ENCODE peak calls at places on chromosomes 12 and 14, in five cellular contexts. H is HuH-7; Z is epithelial cell of esophagus; Q is uterus; G is naive thymus-derived CD8-positive, alpha-beta T cell. J is an unnamed sample.

GRCh38 chr12:93302331-93303229 is 75.1 kb upstream of the NUDT4 start:
- DNase-seq in Q (peak), Z (no peak), H (no peak), G (no peak), J (no peak)

GRCh38 chr14:49971156-49972141 is 78.6 kb downstream of the ARF6 start:
- DNase-seq in G (peak), H (no peak), Q (no peak), Z (no peak), J (no peak)

GRCh38 chr12:74780458-74781241 is 243.0 kb downstream of the ATXN7L3B start:
- DNase-seq in G (no peak), Z (peak), Q (no peak), H (no peak), J (no peak)

GRCh38 chr14:88143817-88144216 is 138.9 kb downstream of the GPR65 start:
- DNase-seq in Q (no peak), Z (no peak), H (no peak), G (no peak), J (no peak)

GRCh38 chr14:97688626-97689336 is 891.6 kb downstream of the VRK1 start:
- DNase-seq in G (no peak), Z (no peak), H (no peak), Q (no peak), J (no peak)

GRCh38 chr12:58920956-58921861 is 905 bp upstream of the LRIG3 start:
- DNase-seq in Z (peak), Q (peak), H (peak), G (no peak), J (no peak)

GRCh38 chr12:104506691-104507401 is 50.1 kb downstream of the CHST11 start:
- DNase-seq in Z (no peak), G (no peak), H (no peak), Q (no peak), J (no peak)

GRCh38 chr12:31820832-31821231 is 92.0 kb upstream of the AMN1 start:
- DNase-seq in G (no peak), H (no peak), Q (no peak), Z (no peak), J (no peak)

GRCh38 chr14:95183532-95184412 is 26.4 kb upstream of the DICER1 start:
- DNase-seq in H (no peak), Z (no peak), Q (no peak), G (no peak), J (no peak)

GRCh38 chr14:96888593-96888992 is 91.4 kb downstream of the VRK1 start:
- DNase-seq in Q (no peak), Z (no peak), H (no peak), G (no peak), J (no peak)

GRCh38 chr12:5873341-5873919 is 71.6 kb downstream of the ANO2 start:
- DNase-seq in H (no peak), Q (no peak), Z (no peak), G (no peak), J (no peak)

GRCh38 chr14:100289916-100290606 is 16.2 kb downstream of the SLC25A29 start:
- DNase-seq in H (no peak), G (no peak), Q (no peak), Z (no peak), J (no peak)

GRCh38 chr12:18580286-18580685 is 157.5 kb downstream of the PLCZ1 start:
- DNase-seq in Q (no peak), G (no peak), H (no peak), Z (no peak), J (no peak)

GRCh38 chr12:39764944-39765560 is 145.4 kb upstream of the ABCD2 start:
- DNase-seq in G (no peak), H (peak), Q (no peak), Z (peak), J (no peak)

GRCh38 chr12:123059501-123059900 is 79.0 kb downstream of the ARL6IP4 start:
- DNase-seq in Z (no peak), G (no peak), Q (no peak), H (no peak), J (no peak)

GRCh38 chr14:103653802-103654201 is 24.8 kb downstream of the KLC1 start:
- DNase-seq in H (no peak), Q (no peak), Z (no peak), G (no peak), J (no peak)

GRCh38 chr12:124940393-124941169 is 26.1 kb upstream of the UBC start:
- DNase-seq in H (peak), Q (peak), G (peak), Z (peak), J (peak)

GRCh38 chr14:70881549-70882174 is 25.6 kb upstream of the PCNX1 start:
- DNase-seq in G (no peak), H (no peak), Q (no peak), Z (no peak), J (no peak)

GRCh38 chr14:33855672-33856071 is 95.2 kb downstream of the EGLN3 start:
- DNase-seq in Q (no peak), G (no peak), Z (no peak), H (no peak), J (no peak)

GRCh38 chr12:52081263-52081733 is 1.8 kb downstream of the SMIM41 start:
- DNase-seq in Q (no peak), G (no peak), H (no peak), Z (no peak), J (peak)

GRCh38 chr14:87149583-87150354 is 843.2 kb downstream of the GALC start:
- DNase-seq in Z (peak), Q (no peak), G (no peak), H (no peak), J (no peak)

GRCh38 chr12:10153271-10154144 is 18.4 kb downstream of the OLR1 start:
- DNase-seq in Z (peak), G (peak), H (peak), Q (peak), J (peak)

GRCh38 chr14:23487216-23487615 is 17.7 kb downstream of the NGDN start:
- DNase-seq in H (no peak), G (no peak), Q (no peak), Z (no peak), J (no peak)

GRCh38 chr14:89674906-89675305 is 257.9 kb upstream of the FOXN3 start:
- DNase-seq in G (no peak), Z (no peak), Q (no peak), H (no peak), J (no peak)

GRCh38 chr14:77926942-77927341 is 127.0 kb downstream of the ADCK1 start:
- DNase-seq in Q (no peak), H (no peak), G (no peak), Z (no peak), J (no peak)

GRCh38 chr14:104753528-104754212 is 723 bp downstream of the SIVA1 start:
- DNase-seq in Z (peak), H (no peak), G (no peak), Q (no peak), J (no peak)

GRCh38 chr14:55316528-55316927 is 45.3 kb downstream of the FBXO34 start:
- DNase-seq in Q (no peak), Z (no peak), H (no peak), G (no peak), J (no peak)

GRCh38 chr12:121628037-121628436 is 1.7 kb downstream of the ORAI1 start:
- DNase-seq in H (no peak), G (no peak), Q (no peak), Z (peak), J (no peak)

GRCh38 chr14:23751591-23751990 is 115.4 kb downstream of the DHRS2 start:
- DNase-seq in H (no peak), G (no peak), Q (no peak), Z (no peak), J (no peak)

GRCh38 chr12:60014441-60014840 is 418.6 kb downstream of the SLC16A7 start:
- DNase-seq in G (no peak), H (peak), Q (no peak), Z (no peak), J (no peak)

GRCh38 chr12:128089961-128090360 is 177.0 kb upstream of the TMEM132C start:
- DNase-seq in Z (no peak), G (no peak), Q (no peak), H (no peak), J (no peak)

GRCh38 chr12:41250748-41251147 is 62.6 kb downstream of the PDZRN4 start:
- DNase-seq in Z (peak), Q (no peak), G (no peak), H (no peak), J (no peak)

J was measured in sigmoid colon.